ENCODE peak calls at places on chromosomes 11 and 22, in four cellular contexts. X is RWPE2, Z is body of pancreas, L is left lung. Y is an unnamed sample.

GRCh38 chr11:130431806-130432205 is 3.4 kb upstream of the ADAMTS8 start:
- DNase-seq in Z (no peak), X (no peak), L (no peak), Y (no peak)

GRCh38 chr11:76339217-76339616 is 41.7 kb downstream of the THAP12 start:
- DNase-seq in Z (peak), L (no peak), X (no peak), Y (no peak)

GRCh38 chr11:33774356-33775063 is at the start of gene FBXO3:
- DNase-seq in X (peak), L (peak), Z (peak), Y (no peak)

GRCh38 chr11:20443596-20443995 is 56.1 kb downstream of the PRMT3 start:
- DNase-seq in L (no peak), Z (no peak), X (no peak), Y (no peak)

GRCh38 chr11:8785998-8786397 is 103.4 kb downstream of the RPL27A start:
- DNase-seq in L (no peak), X (no peak), Z (no peak), Y (no peak)

GRCh38 chr11:78699606-78700005 is 124.9 kb upstream of the NARS2 start:
- DNase-seq in X (no peak), Z (no peak), L (no peak), Y (no peak)

GRCh38 chr11:76233936-76234703 is 27.8 kb upstream of the WNT11 start:
- DNase-seq in L (peak), X (no peak), Z (peak), Y (no peak)

GRCh38 chr11:84420261-84420660 is 1134.1 kb upstream of the CCDC90B start:
- DNase-seq in Z (no peak), X (no peak), L (no peak), Y (no peak)

GRCh38 chr22:37731804-37732471 is 35.1 kb downstream of the TRIOBP start:
- DNase-seq in Z (no peak), L (no peak), X (no peak), Y (no peak)
- TF ChIP-seq CTCF in Z (peak), L (peak), X (no peak), Y (peak)

GRCh38 chr11:111762981-111763643 is 3.1 kb downstream of the PPP2R1B start:
- DNase-seq in L (no peak), Z (no peak), X (no peak), Y (no peak)
- TF ChIP-seq CTCF in L (no peak), Z (no peak), X (no peak), Y (peak)

GRCh38 chr11:69499946-69500284 is 18.5 kb downstream of the LINC01488 start:
- DNase-seq in L (peak), X (peak), Z (no peak), Y (peak)
- TF ChIP-seq CTCF in L (no peak), X (no peak), Z (no peak), Y (no peak)

DNA sequence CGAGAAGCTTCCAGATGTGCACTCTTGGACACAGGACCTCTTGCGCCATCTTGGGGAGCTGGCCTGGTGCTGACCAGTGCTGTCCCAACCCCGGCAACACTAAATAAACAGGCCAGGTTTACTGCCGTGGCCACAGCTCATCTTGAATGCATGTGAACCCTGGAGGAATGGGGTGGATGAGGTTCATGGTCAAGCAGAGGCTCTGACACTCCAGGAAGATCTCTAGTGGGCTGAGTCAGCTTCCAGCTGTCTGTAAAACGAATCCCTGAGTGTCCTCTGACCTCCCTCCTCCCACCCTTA is 51.8 kb downstream of the ALX4 start:
- DNase-seq in L (no peak), X (no peak), Z (no peak), Y (no peak)
- TF ChIP-seq CTCF in L (no peak), X (no peak), Z (no peak), Y (no peak)

DNA sequence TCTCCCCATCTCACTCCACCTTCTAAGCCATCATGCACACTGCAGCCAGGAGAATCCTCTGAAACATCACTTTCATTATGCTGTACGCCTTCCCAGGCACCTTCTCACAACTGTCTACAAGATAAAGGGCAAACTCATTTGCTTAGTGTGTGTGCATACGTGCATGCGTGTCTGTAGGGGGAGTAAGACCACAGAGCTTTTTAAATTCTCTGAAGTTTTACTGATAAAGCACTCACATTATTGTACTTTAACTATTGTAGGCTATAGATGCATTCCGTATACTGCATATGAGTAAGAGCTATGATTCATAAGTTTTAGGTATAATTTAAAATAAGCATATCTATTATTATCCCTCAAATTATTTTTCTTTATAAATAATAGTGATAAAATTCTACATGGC is 15.3 kb upstream of the ANKK1 start:
- DNase-seq in L (no peak), X (no peak), Z (no peak), Y (no peak)
- TF ChIP-seq CTCF in L (no peak), X (peak), Z (no peak), Y (no peak)

GRCh38 chr22:27438271-27438980 is 363.1 kb downstream of the MN1 start:
- DNase-seq in Z (peak), X (no peak), L (peak), Y (no peak)
- TF ChIP-seq CTCF in Z (peak), X (no peak), L (no peak), Y (peak)

GRCh38 chr11:105229758-105230157 is 90.2 kb upstream of the CARD18 start:
- DNase-seq in X (no peak), L (no peak), Z (no peak), Y (no peak)
- TF ChIP-seq CTCF in X (no peak), L (no peak), Z (no peak), Y (no peak)

GRCh38 chr11:45083544-45084087 is 62.8 kb upstream of the PRDM11 start:
- DNase-seq in Z (peak), L (no peak), X (no peak), Y (no peak)
- TF ChIP-seq CTCF in Z (peak), L (no peak), X (peak), Y (peak)

Y was measured in chondrocyte.